ENCODE peak calls at places on chromosomes 1 and 21, in four cellular contexts. One of them, this sample, is unnamed.

GRCh38 chr1:8174807-8175206 is 143.1 kb upstream of the SLC45A1 start:
- DNase-seq in heart left ventricle: no peak
- DNase-seq in right atrium auricular region: no peak
- DNase-seq in CD8-positive, alpha-beta T cell: no peak
- DNase-seq in this sample: no peak

GRCh38 chr1:224569276-224569675 is 46.8 kb upstream of the CNIH3 start:
- DNase-seq in CD8-positive, alpha-beta T cell: no peak
- DNase-seq in right atrium auricular region: no peak
- DNase-seq in heart left ventricle: no peak
- DNase-seq in this sample: no peak

GRCh38 chr1:2894381-2895041 is 93.0 kb upstream of the TTC34 start:
- DNase-seq in heart left ventricle: no peak
- DNase-seq in right atrium auricular region: no peak
- DNase-seq in CD8-positive, alpha-beta T cell: peak
- DNase-seq in this sample: no peak

GRCh38 chr1:7579016-7579415 is 192.1 kb upstream of the VAMP3 start:
- DNase-seq in CD8-positive, alpha-beta T cell: no peak
- DNase-seq in heart left ventricle: no peak
- DNase-seq in right atrium auricular region: no peak
- DNase-seq in this sample: no peak

GRCh38 chr1:27284425-27285287 is 37.3 kb upstream of the TMEM222 start:
- DNase-seq in CD8-positive, alpha-beta T cell: peak
- DNase-seq in right atrium auricular region: peak
- DNase-seq in heart left ventricle: peak
- DNase-seq in this sample: peak

GRCh38 chr1:232059726-232060360 is 433.3 kb downstream of the DISC1 start:
- DNase-seq in heart left ventricle: no peak
- DNase-seq in right atrium auricular region: no peak
- DNase-seq in CD8-positive, alpha-beta T cell: no peak
- DNase-seq in this sample: no peak

GRCh38 chr1:23585321-23586022 is 26.2 kb upstream of the ID3 start:
- DNase-seq in CD8-positive, alpha-beta T cell: no peak
- DNase-seq in heart left ventricle: no peak
- DNase-seq in right atrium auricular region: no peak
- DNase-seq in this sample: peak

GRCh38 chr1:67850611-67851075 is 17.4 kb upstream of the GNG12 start:
- DNase-seq in right atrium auricular region: peak
- DNase-seq in heart left ventricle: peak
- DNase-seq in CD8-positive, alpha-beta T cell: no peak
- DNase-seq in this sample: peak

GRCh38 chr1:110421159-110421777 is 13.8 kb upstream of the LAMTOR5 start:
- DNase-seq in CD8-positive, alpha-beta T cell: no peak
- DNase-seq in heart left ventricle: no peak
- DNase-seq in right atrium auricular region: no peak
- DNase-seq in this sample: no peak

GRCh38 chr1:224684920-224685547 is 68.9 kb downstream of the CNIH3 start:
- DNase-seq in heart left ventricle: no peak
- DNase-seq in right atrium auricular region: no peak
- DNase-seq in CD8-positive, alpha-beta T cell: no peak
- DNase-seq in this sample: no peak

GRCh38 chr21:38769253-38769780 is 36.4 kb upstream of the ETS2 start:
- DNase-seq in CD8-positive, alpha-beta T cell: no peak
- DNase-seq in right atrium auricular region: no peak
- DNase-seq in heart left ventricle: no peak
- DNase-seq in this sample: no peak

GRCh38 chr1:192609110-192610079 is 26.6 kb upstream of the RGS13 start:
- DNase-seq in CD8-positive, alpha-beta T cell: peak
- DNase-seq in right atrium auricular region: peak
- DNase-seq in heart left ventricle: peak
- DNase-seq in this sample: no peak

GRCh38 chr1:55214214-55214902 is 806 bp downstream of the USP24 start:
- DNase-seq in heart left ventricle: peak
- DNase-seq in CD8-positive, alpha-beta T cell: peak
- DNase-seq in right atrium auricular region: no peak
- DNase-seq in this sample: no peak

GRCh38 chr21:35508389-35508888 is 459.3 kb upstream of the RUNX1 start:
- DNase-seq in CD8-positive, alpha-beta T cell: no peak
- DNase-seq in heart left ventricle: peak
- DNase-seq in right atrium auricular region: peak
- DNase-seq in this sample: no peak

GRCh38 chr1:50354813-50355212 is 68.4 kb downstream of the DMRTA2 start:
- DNase-seq in CD8-positive, alpha-beta T cell: no peak
- DNase-seq in heart left ventricle: no peak
- DNase-seq in right atrium auricular region: no peak
- DNase-seq in this sample: no peak

GRCh38 chr1:154420172-154420571 is 15.0 kb downstream of the IL6R start:
- DNase-seq in CD8-positive, alpha-beta T cell: peak
- DNase-seq in right atrium auricular region: peak
- DNase-seq in heart left ventricle: peak
- DNase-seq in this sample: peak

GRCh38 chr1:190478193-190479007 is 736 bp upstream of the BRINP3 start:
- DNase-seq in right atrium auricular region: no peak
- DNase-seq in CD8-positive, alpha-beta T cell: no peak
- DNase-seq in heart left ventricle: no peak
- DNase-seq in this sample: peak

GRCh38 chr1:190475394-190476250 is 2.0 kb downstream of the BRINP3 start:
- DNase-seq in CD8-positive, alpha-beta T cell: no peak
- DNase-seq in right atrium auricular region: no peak
- DNase-seq in heart left ventricle: no peak
- DNase-seq in this sample: no peak

GRCh38 chr1:190477687-190478192 is at the start of gene BRINP3:
- DNase-seq in CD8-positive, alpha-beta T cell: no peak
- DNase-seq in heart left ventricle: no peak
- DNase-seq in right atrium auricular region: no peak
- DNase-seq in this sample: no peak

GRCh38 chr1:190479537-190479936 is 1.9 kb upstream of the BRINP3 start:
- DNase-seq in right atrium auricular region: no peak
- DNase-seq in CD8-positive, alpha-beta T cell: no peak
- DNase-seq in heart left ventricle: no peak
- DNase-seq in this sample: no peak

DNA sequence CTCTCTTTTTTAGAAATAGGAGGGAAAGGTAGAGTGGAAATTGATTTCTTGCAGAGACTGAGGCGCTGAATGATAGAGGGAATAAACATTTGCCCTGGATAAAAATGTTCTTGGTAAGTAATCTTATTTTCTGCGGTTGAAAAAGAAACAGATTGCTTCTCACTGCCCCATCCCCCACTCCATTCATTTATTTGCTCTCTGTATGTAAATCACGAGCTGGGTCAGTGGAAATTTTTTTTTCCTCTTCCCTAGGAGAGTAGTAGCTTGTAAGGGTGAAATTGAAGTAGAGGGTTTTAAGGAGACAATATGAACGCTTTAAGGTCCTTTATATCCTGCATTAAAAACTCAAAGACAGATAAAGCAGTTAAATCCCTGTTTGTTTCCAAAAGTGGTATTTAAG is 1.4 kb upstream of the BRINP3 start:
- DNase-seq in right atrium auricular region: no peak
- DNase-seq in heart left ventricle: no peak
- DNase-seq in CD8-positive, alpha-beta T cell: no peak
- DNase-seq in this sample: no peak
- H3K4me3 ChIP-seq in right atrium auricular region: peak
- H3K4me3 ChIP-seq in heart left ventricle: peak
- H3K4me3 ChIP-seq in CD8-positive, alpha-beta T cell: no peak
- H3K4me3 ChIP-seq in this sample: peak

DNA sequence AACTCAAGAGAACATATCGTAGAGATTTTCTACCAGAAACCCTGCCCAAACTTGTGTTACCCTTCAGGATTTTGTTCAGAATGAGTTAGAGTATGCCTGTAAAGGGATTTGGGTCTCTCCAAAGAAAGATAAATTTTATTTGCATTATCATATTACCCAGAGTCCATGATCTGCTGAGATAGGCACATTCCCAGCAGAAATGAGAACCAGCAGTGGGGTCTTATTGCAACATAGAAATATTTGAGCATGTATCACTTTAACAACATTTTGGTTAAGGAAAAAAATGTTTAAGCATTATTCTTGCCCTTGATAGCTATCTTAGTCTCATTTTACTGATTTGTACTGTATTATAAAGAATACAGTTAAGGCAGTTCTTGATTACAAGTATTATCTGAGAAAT is 10.6 kb downstream of the VCAM1 start:
- DNase-seq in right atrium auricular region: no peak
- DNase-seq in CD8-positive, alpha-beta T cell: no peak
- DNase-seq in heart left ventricle: no peak
- DNase-seq in this sample: no peak
- H3K4me3 ChIP-seq in right atrium auricular region: no peak
- H3K4me3 ChIP-seq in CD8-positive, alpha-beta T cell: no peak
- H3K4me3 ChIP-seq in heart left ventricle: no peak
- H3K4me3 ChIP-seq in this sample: no peak

DNA sequence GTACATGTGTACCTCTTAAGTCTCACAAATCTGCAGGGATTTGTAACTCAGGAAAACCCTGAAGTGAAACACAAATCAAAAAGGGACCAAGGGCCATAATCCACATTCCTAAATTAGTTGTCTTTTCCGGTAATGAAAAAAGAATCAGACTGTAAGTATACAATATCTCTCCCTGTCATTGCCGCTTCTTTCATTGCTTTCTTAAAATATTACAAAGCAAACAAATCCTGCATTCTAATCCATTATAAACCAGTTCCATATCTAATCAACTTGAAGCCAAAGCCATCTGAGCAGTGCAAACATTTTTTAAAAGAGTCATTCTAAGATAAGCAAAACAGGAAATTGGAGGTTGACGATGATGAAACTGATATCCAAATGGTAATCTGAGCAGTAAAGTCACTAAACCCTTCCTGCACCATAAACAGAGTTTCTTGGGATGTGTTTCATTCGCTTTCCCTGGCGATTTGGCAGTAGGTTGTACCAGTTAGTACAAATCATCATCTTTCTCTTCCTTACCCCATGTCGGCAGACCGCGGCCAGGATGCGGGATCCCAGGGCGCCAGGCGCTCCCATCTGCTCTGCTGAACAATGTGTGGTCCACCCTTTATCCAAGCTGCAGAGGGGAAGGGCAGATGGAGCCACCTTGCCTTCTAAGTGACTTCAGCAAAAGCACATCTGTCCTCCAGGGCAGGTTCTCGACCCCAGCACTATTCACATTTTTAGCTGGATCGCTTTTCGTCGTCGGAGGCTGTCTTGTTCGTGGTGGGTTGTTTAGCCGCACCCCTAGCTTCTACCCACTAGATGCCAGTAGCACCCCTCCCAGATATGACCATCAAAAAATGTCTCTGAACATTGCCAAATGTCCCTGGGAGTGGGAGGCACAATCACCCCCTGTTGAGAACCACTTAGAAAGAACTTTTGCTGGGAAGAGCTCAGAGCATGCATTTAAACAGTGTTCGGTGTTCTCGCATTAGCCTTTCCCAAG is 58.4 kb upstream of the SIM2 start:
- DNase-seq in right atrium auricular region: no peak
- DNase-seq in CD8-positive, alpha-beta T cell: no peak
- DNase-seq in heart left ventricle: no peak
- DNase-seq in this sample: no peak
- H3K4me3 ChIP-seq in right atrium auricular region: no peak
- H3K4me3 ChIP-seq in CD8-positive, alpha-beta T cell: no peak
- H3K4me3 ChIP-seq in heart left ventricle: no peak
- H3K4me3 ChIP-seq in this sample: no peak

GRCh38 chr1:15850450-15851079 is 3.1 kb downstream of the SPEN start:
- DNase-seq in heart left ventricle: no peak
- DNase-seq in right atrium auricular region: no peak
- DNase-seq in CD8-positive, alpha-beta T cell: no peak
- DNase-seq in this sample: no peak

GRCh38 chr1:15849775-15850449 is 2.4 kb downstream of the SPEN start:
- DNase-seq in CD8-positive, alpha-beta T cell: no peak
- DNase-seq in heart left ventricle: peak
- DNase-seq in right atrium auricular region: no peak
- DNase-seq in this sample: no peak

GRCh38 chr1:15852036-15852827 is 4.7 kb downstream of the SPEN start:
- DNase-seq in heart left ventricle: no peak
- DNase-seq in CD8-positive, alpha-beta T cell: no peak
- DNase-seq in right atrium auricular region: no peak
- DNase-seq in this sample: no peak

GRCh38 chr1:15852828-15853302 is 5.4 kb downstream of the SPEN start:
- DNase-seq in CD8-positive, alpha-beta T cell: no peak
- DNase-seq in right atrium auricular region: no peak
- DNase-seq in heart left ventricle: no peak
- DNase-seq in this sample: no peak

GRCh38 chr1:15851251-15852035 is 3.9 kb downstream of the SPEN start:
- DNase-seq in heart left ventricle: no peak
- DNase-seq in right atrium auricular region: no peak
- DNase-seq in CD8-positive, alpha-beta T cell: no peak
- DNase-seq in this sample: no peak
- H3K4me3 ChIP-seq in heart left ventricle: peak
- H3K4me3 ChIP-seq in right atrium auricular region: no peak
- H3K4me3 ChIP-seq in CD8-positive, alpha-beta T cell: no peak
- H3K4me3 ChIP-seq in this sample: no peak

GRCh38 chr1:20069932-20070331 is at the start of gene PLA2G5:
- DNase-seq in right atrium auricular region: peak
- DNase-seq in CD8-positive, alpha-beta T cell: no peak
- DNase-seq in heart left ventricle: peak
- DNase-seq in this sample: no peak
- H3K4me3 ChIP-seq in right atrium auricular region: peak
- H3K4me3 ChIP-seq in CD8-positive, alpha-beta T cell: no peak
- H3K4me3 ChIP-seq in heart left ventricle: peak
- H3K4me3 ChIP-seq in this sample: no peak

GRCh38 chr21:43735236-43736091 is 16.5 kb downstream of the PDXK start:
- DNase-seq in heart left ventricle: no peak
- DNase-seq in right atrium auricular region: no peak
- DNase-seq in CD8-positive, alpha-beta T cell: no peak
- DNase-seq in this sample: no peak

GRCh38 chr21:43736224-43736883 is 17.4 kb downstream of the PDXK start:
- DNase-seq in right atrium auricular region: no peak
- DNase-seq in CD8-positive, alpha-beta T cell: no peak
- DNase-seq in heart left ventricle: no peak
- DNase-seq in this sample: no peak

GRCh38 chr21:43733529-43734071 is 14.7 kb downstream of the PDXK start:
- DNase-seq in right atrium auricular region: no peak
- DNase-seq in CD8-positive, alpha-beta T cell: no peak
- DNase-seq in heart left ventricle: no peak
- DNase-seq in this sample: no peak

GRCh38 chr21:43734131-43734634 is 15.3 kb downstream of the PDXK start:
- DNase-seq in heart left ventricle: no peak
- DNase-seq in CD8-positive, alpha-beta T cell: no peak
- DNase-seq in right atrium auricular region: no peak
- DNase-seq in this sample: no peak

DNA sequence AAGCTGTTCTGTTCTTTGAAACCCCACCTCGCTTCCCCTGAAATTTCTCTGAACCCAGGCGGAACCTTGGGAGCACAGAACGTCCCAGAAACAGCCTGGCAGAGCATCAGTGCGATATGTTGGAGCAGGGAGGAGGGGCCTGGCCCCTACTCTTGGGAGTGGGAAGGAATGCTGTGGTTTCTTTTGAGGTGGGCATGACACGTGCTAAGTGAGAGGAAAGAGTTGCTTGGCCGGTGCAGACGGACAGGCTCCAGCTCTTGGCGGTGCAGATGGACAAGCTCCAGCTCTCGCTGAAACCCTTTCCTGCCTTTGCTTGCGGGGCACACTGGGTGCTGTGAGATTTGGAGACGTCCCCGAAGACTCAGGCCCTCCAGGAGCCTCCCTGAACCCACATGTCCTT is 15.9 kb downstream of the PDXK start:
- DNase-seq in CD8-positive, alpha-beta T cell: no peak
- DNase-seq in right atrium auricular region: no peak
- DNase-seq in heart left ventricle: no peak
- DNase-seq in this sample: no peak
- H3K4me3 ChIP-seq in CD8-positive, alpha-beta T cell: no peak
- H3K4me3 ChIP-seq in right atrium auricular region: no peak
- H3K4me3 ChIP-seq in heart left ventricle: no peak
- H3K4me3 ChIP-seq in this sample: no peak